ENCODE peak calls at places on chromosomes 4 and X, in six cellular contexts. O is sciatic nerve, U is spleen, B is NCI-H1105, W is hippocampal formation, I is epithelial cell of prostate. R is an unnamed sample.

GRCh38 chr4:879730-880079 is 52.4 kb downstream of the GAK start:
- DNase-seq in U (no peak), B (no peak), I (no peak), W (no peak), O (no peak), R (no peak)

GRCh38 chr4:107153228-107153627 is 117.1 kb upstream of the DKK2 start:
- DNase-seq in W (no peak), O (no peak), U (no peak), B (peak), I (no peak), R (no peak)

GRCh38 chrX:51747671-51748070 is 4.4 kb downstream of the GSPT2 start:
- DNase-seq in I (no peak), U (no peak), W (no peak), B (no peak), O (no peak), R (no peak)

GRCh38 chrX:56797966-56798711 is 69.1 kb downstream of the NBDY start:
- DNase-seq in O (peak), W (no peak), B (no peak), I (no peak), U (peak), R (no peak)

GRCh38 chr4:147625733-147626132 is 8.5 kb downstream of the TMEM184C start:
- DNase-seq in W (no peak), U (no peak), O (no peak), B (no peak), I (no peak), R (no peak)

GRCh38 chrX:11724122-11725017 is 33.7 kb upstream of the MSL3 start:
- DNase-seq in I (no peak), O (no peak), B (no peak), W (peak), U (no peak), R (no peak)

GRCh38 chr4:38013461-38014366 is 53.5 kb downstream of the PTTG2 start:
- DNase-seq in W (no peak), B (no peak), U (no peak), I (no peak), O (no peak), R (no peak)

GRCh38 chrX:39534949-39535348 is 562.8 kb downstream of the BCOR start:
- DNase-seq in O (no peak), U (no peak), B (no peak), I (no peak), W (no peak), R (no peak)

GRCh38 chr4:94588900-94589693 is 137.4 kb downstream of the PDLIM5 start:
- DNase-seq in O (no peak), B (no peak), I (no peak), U (no peak), W (no peak), R (no peak)